ENCODE peak calls at places on chromosome 1, in eight cellular contexts. J is NCI-H510A treated with DMSO at 0.1 percent for 48 hours; C is HT1080; P is CD8-positive, alpha-beta T cell; B is GM20000; G is SJSA1; L is endothelial cell; O is lower leg skin. H is an unnamed sample.

GRCh38 chr1:234728740-234729139 is 118.8 kb upstream of the IRF2BP2 start:
- DNase-seq in J (no peak), C (no peak), P (no peak), B (no peak), G (no peak), L (no peak), O (no peak), H (no peak)

GRCh38 chr1:5830771-5831599 is 161.2 kb downstream of the NPHP4 start:
- DNase-seq in J (peak; percentile 78), C (no peak), P (no peak), B (peak; percentile 61), G (no peak), L (peak; percentile 39), O (no peak), H (no peak)

GRCh38 chr1:240572328-240572727 is 39.6 kb downstream of the GREM2 start:
- DNase-seq in J (no peak), C (no peak), P (no peak), B (no peak), G (no peak), L (no peak), O (no peak), H (no peak)

GRCh38 chr1:101239095-101240040 is 2.5 kb downstream of the S1PR1 start:
- DNase-seq in J (no peak), C (no peak), P (peak; percentile 68), B (no peak), G (peak; percentile 79), L (no peak), O (no peak), H (no peak)

GRCh38 chr1:225250432-225250831 is 177.4 kb downstream of the LBR start:
- DNase-seq in J (no peak), C (peak; percentile 8), P (no peak), B (peak; percentile 9), G (no peak), L (no peak), O (no peak), H (no peak)

GRCh38 chr1:31795801-31796621 is 19.8 kb downstream of the SPOCD1 start:
- DNase-seq in J (peak; percentile 1), C (peak; percentile 59), P (no peak), B (no peak), G (peak; percentile 44), L (no peak), O (peak; percentile 81), H (no peak)

GRCh38 chr1:227996187-227996950 is 10.4 kb upstream of the WNT3A start:
- DNase-seq in J (no peak), C (no peak), P (no peak), B (no peak), G (no peak), L (no peak), O (no peak), H (no peak)

GRCh38 chr1:961132-961652 is 808 bp downstream of the KLHL17 start:
- DNase-seq in J (no peak), C (no peak), P (no peak), B (peak; percentile 75), G (no peak), L (no peak), O (no peak), H (no peak)

GRCh38 chr1:61287014-61287413 is 204.7 kb downstream of the NFIA start:
- DNase-seq in J (no peak), C (peak; percentile 59), P (no peak), B (no peak), G (no peak), L (no peak), O (no peak), H (no peak)

GRCh38 chr1:175863291-175864050 is 120.1 kb upstream of the TNR start:
- DNase-seq in J (no peak), C (no peak), P (no peak), B (no peak), G (no peak), L (no peak), O (no peak), H (no peak)

GRCh38 chr1:44677201-44677520 is 2.6 kb downstream of the ARMH1 start:
- DNase-seq in J (peak; percentile 43), C (peak; percentile 57), P (no peak), B (no peak), G (no peak), L (no peak), O (no peak), H (no peak)

GRCh38 chr1:15219280-15220023 is 27.6 kb upstream of the FHAD1 start:
- DNase-seq in J (no peak), C (no peak), P (no peak), B (no peak), G (no peak), L (no peak), O (no peak), H (no peak)

GRCh38 chr1:154772056-154772455 is 98.0 kb downstream of the KCNN3 start:
- DNase-seq in J (no peak), C (no peak), P (no peak), B (no peak), G (no peak), L (no peak), O (peak; percentile 83), H (no peak)

GRCh38 chr1:149885364-149886111 is 13.8 kb upstream of the BOLA1 start:
- DNase-seq in J (peak; percentile 82), C (peak; percentile 87), P (peak; percentile 75), B (peak; percentile 53), G (peak; percentile 94), L (peak; percentile 40), O (peak; percentile 98), H (peak; percentile 86)

GRCh38 chr1:27598902-27599528 is 4.9 kb downstream of the AHDC1 start:
- DNase-seq in J (peak; percentile 51), C (peak; percentile 79), P (no peak), B (no peak), G (peak; percentile 46), L (no peak), O (no peak), H (peak; percentile 83)

GRCh38 chr1:37471345-37472231 is 2.8 kb upstream of the ZC3H12A start:
- DNase-seq in J (peak; percentile 98), C (peak; percentile 92), P (no peak), B (no peak), G (peak; percentile 87), L (no peak), O (peak; percentile 94), H (peak; percentile 80)

GRCh38 chr1:207863893-207864535 is 46.9 kb downstream of the CD34 start:
- DNase-seq in J (no peak), C (no peak), P (peak; percentile 61), B (peak; percentile 66), G (no peak), L (no peak), O (peak; percentile 80), H (no peak)

GRCh38 chr1:17887646-17888395 is 132.7 kb downstream of the ACTL8 start:
- DNase-seq in J (no peak), C (no peak), P (no peak), B (no peak), G (no peak), L (no peak), O (peak; percentile 74), H (no peak)

GRCh38 chr1:83508485-83509151 is 490.3 kb downstream of the TTLL7 start:
- DNase-seq in J (no peak), C (peak; percentile 68), P (peak; percentile 46), B (peak; percentile 42), G (peak; percentile 91), L (no peak), O (no peak), H (peak; percentile 78)

GRCh38 chr1:119159096-119159495 is 18.6 kb upstream of the WARS2 start:
- DNase-seq in J (no peak), C (no peak), P (no peak), B (no peak), G (no peak), L (no peak), O (no peak), H (no peak)

GRCh38 chr1:82160036-82160435 is 359.3 kb downstream of the ADGRL2 start:
- DNase-seq in J (no peak), C (peak; percentile 78), P (no peak), B (no peak), G (no peak), L (no peak), O (no peak), H (peak; percentile 44)

GRCh38 chr1:161088587-161089110 is 709 bp downstream of the NECTIN4 start:
- DNase-seq in J (no peak), C (peak; percentile 70), P (no peak), B (no peak), G (no peak), L (no peak), O (peak; percentile 81), H (peak; percentile 43)

H was measured in stromal cell of bone marrow.